ENCODE peak calls at places on chromosomes 5 and 9, in nine cellular contexts. Z is fibroblast of lung; B is retinal pigment epithelial cell; S is small intestine; E is pancreas; W is CD8-positive, alpha-beta T cell; P is fibroblast of villous mesenchyme; N is neural progenitor cell; K is NB4. M is an unnamed sample.

GRCh38 chr5:134125195-134126015 is 10.9 kb downstream of the TCF7 start:
- DNase-seq in B (peak), E (peak), P (peak), Z (peak), N (no peak), S (no peak), W (no peak), K (no peak), M (peak)

GRCh38 chr9:127803507-127804352 is 1.0 kb downstream of the FPGS start:
- DNase-seq in K (peak), W (no peak), P (peak), Z (peak), E (peak), B (no peak), N (no peak), S (peak), M (peak)

GRCh38 chr5:177416334-177416733 is 7.0 kb upstream of the F12 start:
- DNase-seq in E (no peak), S (peak), K (no peak), B (no peak), N (no peak), P (peak), Z (no peak), W (no peak), M (no peak)

GRCh38 chr5:71922584-71923106 is 184.6 kb upstream of the MAP1B start:
- DNase-seq in W (no peak), P (peak), N (no peak), E (no peak), K (no peak), S (peak), Z (peak), B (peak), M (peak)

GRCh38 chr9:93189369-93190132 is 5.6 kb downstream of the WNK2 start:
- DNase-seq in S (no peak), P (no peak), W (no peak), B (no peak), K (no peak), Z (no peak), N (no peak), E (no peak), M (no peak)

GRCh38 chr5:157205708-157206107 is 25.1 kb downstream of the ITK start:
- DNase-seq in W (no peak), P (no peak), S (no peak), E (no peak), B (no peak), K (no peak), Z (no peak), N (no peak), M (no peak)

GRCh38 chr9:23621924-23622323 is 204.1 kb downstream of the ELAVL2 start:
- DNase-seq in E (no peak), P (no peak), Z (peak), W (no peak), B (no peak), N (no peak), S (no peak), K (no peak), M (no peak)

GRCh38 chr5:150302301-150303069 is at the start of gene ARSI:
- DNase-seq in P (peak), Z (peak), W (no peak), S (no peak), N (peak), E (peak), K (no peak), B (peak), M (peak)

GRCh38 chr9:69121155-69122085 is 52.7 kb upstream of the TJP2 start:
- DNase-seq in E (peak), N (peak), B (no peak), S (peak), W (no peak), K (peak), Z (peak), P (no peak), M (peak)

GRCh38 chr5:155027993-155028629 is 14.6 kb downstream of the KIF4B start:
- DNase-seq in P (peak), K (peak), E (no peak), B (no peak), S (no peak), W (no peak), Z (no peak), N (peak), M (no peak)

GRCh38 chr5:126007841-126008240 is 415.4 kb upstream of the GRAMD2B start:
- DNase-seq in P (peak), S (no peak), E (no peak), K (no peak), W (no peak), B (no peak), N (no peak), Z (peak), M (peak)

GRCh38 chr5:122030251-122030650 is 47.8 kb downstream of the LOX start:
- DNase-seq in E (no peak), S (no peak), B (no peak), P (peak), K (no peak), N (peak), W (no peak), Z (no peak), M (no peak)

GRCh38 chr9:130713286-130713975 is 19.9 kb downstream of the EXOSC2 start:
- DNase-seq in P (peak), E (no peak), K (peak), B (no peak), W (no peak), Z (peak), S (peak), N (no peak), M (peak)

GRCh38 chr9:134483361-134484184 is 157.3 kb downstream of the RXRA start:
- DNase-seq in K (no peak), B (no peak), E (no peak), Z (no peak), S (no peak), P (no peak), N (no peak), W (no peak), M (no peak)

GRCh38 chr5:139272471-139273321 is 20.8 kb upstream of the MATR3 start:
- DNase-seq in B (no peak), W (no peak), P (peak), S (peak), E (no peak), Z (peak), K (peak), N (no peak), M (peak)

GRCh38 chr5:45793638-45794532 is 97.7 kb upstream of the HCN1 start:
- DNase-seq in E (no peak), P (no peak), B (no peak), N (no peak), Z (no peak), W (no peak), S (no peak), K (peak), M (no peak)

GRCh38 chr9:114006931-114007691 is 71.0 kb downstream of the AMBP start:
- DNase-seq in B (no peak), E (peak), K (no peak), S (no peak), W (no peak), N (no peak), P (no peak), Z (no peak), M (no peak)

GRCh38 chr5:148146487-148146886 is 21.9 kb upstream of the SPINK14 start:
- DNase-seq in E (no peak), S (no peak), Z (no peak), B (no peak), K (no peak), W (no peak), N (no peak), P (no peak), M (no peak)

GRCh38 chr9:121344062-121344696 is 25.9 kb downstream of the STOM start:
- DNase-seq in B (no peak), E (no peak), P (no peak), N (no peak), W (no peak), S (no peak), K (no peak), Z (no peak), M (no peak)

GRCh38 chr9:132749316-132749715 is 79.1 kb downstream of the GTF3C4 start:
- DNase-seq in W (no peak), S (no peak), P (no peak), Z (no peak), K (no peak), B (no peak), N (no peak), E (no peak), M (no peak)

GRCh38 chr5:172523146-172523745 is 68.9 kb upstream of the SH3PXD2B start:
- DNase-seq in K (no peak), Z (no peak), W (no peak), E (no peak), P (no peak), S (no peak), B (no peak), N (no peak), M (no peak)

GRCh38 chr5:176667637-176668036 is 20.4 kb downstream of the TSPAN17 start:
- DNase-seq in Z (no peak), K (no peak), E (no peak), P (no peak), S (no peak), N (no peak), W (no peak), B (no peak), M (no peak)

GRCh38 chr5:67156976-67157583 is 39.5 kb downstream of the CD180 start:
- DNase-seq in S (peak), N (peak), W (peak), P (peak), K (peak), Z (peak), B (no peak), E (no peak), M (no peak)

GRCh38 chr5:52709171-52709925 is 78.4 kb upstream of the ITGA1 start:
- DNase-seq in N (no peak), E (no peak), Z (peak), W (no peak), B (no peak), K (peak), P (peak), S (peak), M (no peak)

GRCh38 chr5:127838661-127839060 is 135.5 kb downstream of the CCDC192 start:
- DNase-seq in S (no peak), K (peak), Z (peak), B (no peak), N (peak), E (no peak), P (no peak), W (no peak), M (peak)

GRCh38 chr5:149024477-149024876 is 38.4 kb downstream of the SH3TC2 start:
- DNase-seq in W (no peak), N (no peak), S (no peak), K (no peak), P (no peak), Z (no peak), E (no peak), B (no peak), M (peak)

GRCh38 chr5:139243425-139243965 is 45.3 kb upstream of the SIL1 start:
- DNase-seq in W (no peak), K (peak), P (peak), B (no peak), N (no peak), S (no peak), Z (no peak), E (no peak), M (peak)

GRCh38 chr5:74386571-74387334 is 253.8 kb downstream of the ENC1 start:
- DNase-seq in N (no peak), W (no peak), E (no peak), S (no peak), K (no peak), P (no peak), B (peak), Z (peak), M (no peak)

GRCh38 chr5:74380193-74380592 is 260.3 kb downstream of the ENC1 start:
- DNase-seq in E (no peak), P (no peak), S (peak), Z (no peak), K (no peak), N (no peak), W (no peak), B (no peak), M (no peak)

GRCh38 chr5:74382115-74382514 is 258.4 kb downstream of the ENC1 start:
- DNase-seq in N (no peak), K (no peak), B (no peak), Z (no peak), E (no peak), W (no peak), S (no peak), P (no peak), M (no peak)

GRCh38 chr5:74384851-74385250 is 255.7 kb downstream of the ENC1 start:
- DNase-seq in W (no peak), Z (peak), N (no peak), B (peak), P (peak), K (no peak), E (no peak), S (no peak), M (no peak)

DNA sequence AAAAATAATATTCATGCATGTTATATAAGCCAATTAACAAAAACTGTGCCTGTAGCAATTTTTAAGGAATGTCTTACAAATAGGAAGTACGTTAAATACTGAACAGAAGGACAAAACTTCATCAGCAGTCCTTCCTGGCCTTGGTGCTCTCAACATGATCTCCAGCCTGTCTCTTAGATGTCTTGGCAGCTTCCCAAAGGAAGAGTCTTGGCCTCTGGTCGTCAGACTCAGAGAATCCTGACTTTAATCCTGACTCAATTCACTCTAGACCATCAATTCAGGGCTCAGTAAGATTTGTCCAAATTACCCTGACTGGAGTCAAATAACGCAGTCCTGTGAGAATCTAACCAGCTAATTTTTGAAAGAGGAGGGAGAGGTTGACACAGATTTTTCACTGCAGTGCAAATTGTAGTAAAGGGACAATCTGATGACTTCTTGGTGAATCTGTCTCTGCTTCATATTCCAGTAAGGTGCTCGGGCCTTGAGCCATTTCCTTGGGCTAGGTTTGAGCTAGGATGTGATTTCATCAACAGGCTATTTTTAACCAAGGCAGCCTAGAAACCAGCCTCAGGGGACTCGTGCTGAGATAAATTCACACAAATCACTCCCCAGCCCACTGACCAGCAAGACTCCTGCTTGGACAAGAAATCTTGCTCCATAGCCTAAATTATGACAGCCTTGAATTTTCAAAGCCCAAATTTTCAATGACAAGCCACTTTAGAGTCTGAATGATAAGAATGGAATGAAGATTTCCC is 257.5 kb downstream of the ENC1 start:
- DNase-seq in N (no peak), S (no peak), K (peak), B (no peak), E (no peak), W (no peak), Z (peak), P (peak), M (no peak)
- H3K4me3 ChIP-seq in N (no peak), S (no peak), K (no peak), B (no peak), E (no peak), W (no peak), Z (no peak), P (no peak), M (no peak)

GRCh38 chr5:170220196-170220595 is 12.6 kb upstream of the C5orf58 start:
- DNase-seq in B (no peak), S (no peak), Z (no peak), E (no peak), P (no peak), K (no peak), N (no peak), W (no peak), M (no peak)

GRCh38 chr5:170216262-170216864 is 16.4 kb upstream of the C5orf58 start:
- DNase-seq in E (no peak), N (peak), S (no peak), K (peak), Z (peak), B (peak), W (no peak), P (peak), M (peak)

GRCh38 chr5:170221319-170221718 is 11.5 kb upstream of the C5orf58 start:
- DNase-seq in B (peak), P (peak), S (no peak), N (peak), W (no peak), E (no peak), Z (peak), K (peak), M (no peak)

GRCh38 chr5:170219615-170220014 is 13.2 kb upstream of the C5orf58 start:
- DNase-seq in K (peak), E (no peak), N (no peak), P (peak), B (no peak), Z (peak), W (no peak), S (no peak), M (peak)

DNA sequence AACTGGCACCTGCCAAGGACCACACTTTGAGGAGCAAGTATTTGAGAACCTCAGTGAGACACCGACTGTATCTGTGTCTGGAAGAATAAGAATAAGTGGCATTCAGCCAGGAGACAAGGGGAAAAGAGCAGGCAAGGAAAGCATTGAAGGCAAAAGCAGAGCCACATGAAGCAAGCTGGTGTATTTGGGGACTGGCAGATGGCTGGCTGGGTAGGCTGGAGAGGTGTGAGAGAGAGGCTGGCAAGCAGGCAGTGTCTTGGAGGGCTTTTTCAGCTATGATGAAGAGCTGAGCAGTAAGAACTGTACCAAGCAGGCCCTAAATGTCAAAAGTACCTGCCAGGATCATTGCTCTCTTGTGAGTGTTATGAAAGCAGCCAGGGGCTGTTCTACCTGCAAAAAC is 14.1 kb upstream of the C5orf58 start:
- DNase-seq in S (no peak), K (no peak), W (no peak), P (no peak), Z (no peak), B (no peak), N (no peak), E (no peak), M (no peak)
- H3K4me3 ChIP-seq in S (no peak), K (no peak), W (no peak), P (no peak), Z (no peak), B (no peak), N (no peak), E (no peak), M (no peak)

GRCh38 chr5:39422886-39423285 is 1.9 kb downstream of the DAB2 start:
- DNase-seq in K (no peak), S (no peak), Z (no peak), N (no peak), W (no peak), E (no peak), B (no peak), P (no peak), M (no peak)
- H3K4me3 ChIP-seq in K (no peak), S (no peak), Z (peak), N (no peak), W (no peak), E (peak), B (peak), P (peak), M (peak)

GRCh38 chr9:34651286-34651685 is 699 bp upstream of the IL11RA start:
- DNase-seq in W (no peak), P (peak), N (no peak), S (peak), Z (peak), B (no peak), K (no peak), E (no peak), M (no peak)
- H3K4me3 ChIP-seq in W (no peak), P (peak), N (peak), S (no peak), Z (peak), B (no peak), K (no peak), E (no peak), M (peak)

DNA sequence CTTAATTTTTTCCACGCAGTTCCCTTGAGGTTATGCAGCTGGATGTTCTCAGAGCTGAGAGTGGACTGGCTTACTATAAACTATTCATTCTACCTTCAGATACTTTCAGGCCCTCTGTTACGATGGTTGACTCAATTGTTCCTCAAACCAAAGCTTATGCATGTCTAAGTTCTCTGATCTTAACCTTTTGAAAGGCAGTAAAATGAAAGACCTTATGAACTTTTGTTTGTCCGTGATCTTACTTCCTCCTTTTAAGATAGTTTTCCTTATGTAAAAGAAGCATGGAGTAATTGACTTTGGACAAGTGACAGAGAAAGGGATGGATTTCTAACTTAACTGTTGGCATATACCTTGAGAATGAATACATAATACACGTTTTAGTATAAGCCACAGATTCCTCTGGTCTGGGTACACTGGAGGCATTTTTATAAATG is 575.7 kb downstream of the PDE4D start:
- DNase-seq in E (no peak), B (no peak), K (no peak), W (no peak), N (no peak), P (no peak), S (peak), Z (no peak), M (no peak)
- H3K4me3 ChIP-seq in E (no peak), B (no peak), K (no peak), W (no peak), N (no peak), P (no peak), S (no peak), Z (no peak), M (no peak)

GRCh38 chr9:22105005-22105722 is 96.1 kb upstream of the CDKN2B start:
- DNase-seq in E (no peak), S (no peak), K (no peak), W (no peak), N (no peak), B (no peak), P (no peak), Z (no peak), M (no peak)

GRCh38 chr9:22100626-22101025 is 91.5 kb upstream of the CDKN2B start:
- DNase-seq in W (no peak), Z (no peak), E (no peak), S (no peak), N (peak), B (no peak), K (no peak), P (no peak), M (no peak)

GRCh38 chr9:22102347-22103053 is 93.4 kb upstream of the CDKN2B start:
- DNase-seq in W (no peak), K (no peak), B (no peak), S (peak), N (no peak), Z (no peak), P (no peak), E (no peak), M (no peak)

GRCh38 chr9:22107202-22107601 is 98.1 kb upstream of the CDKN2B start:
- DNase-seq in P (peak), W (no peak), E (no peak), Z (peak), N (no peak), B (peak), K (no peak), S (no peak), M (no peak)

DNA sequence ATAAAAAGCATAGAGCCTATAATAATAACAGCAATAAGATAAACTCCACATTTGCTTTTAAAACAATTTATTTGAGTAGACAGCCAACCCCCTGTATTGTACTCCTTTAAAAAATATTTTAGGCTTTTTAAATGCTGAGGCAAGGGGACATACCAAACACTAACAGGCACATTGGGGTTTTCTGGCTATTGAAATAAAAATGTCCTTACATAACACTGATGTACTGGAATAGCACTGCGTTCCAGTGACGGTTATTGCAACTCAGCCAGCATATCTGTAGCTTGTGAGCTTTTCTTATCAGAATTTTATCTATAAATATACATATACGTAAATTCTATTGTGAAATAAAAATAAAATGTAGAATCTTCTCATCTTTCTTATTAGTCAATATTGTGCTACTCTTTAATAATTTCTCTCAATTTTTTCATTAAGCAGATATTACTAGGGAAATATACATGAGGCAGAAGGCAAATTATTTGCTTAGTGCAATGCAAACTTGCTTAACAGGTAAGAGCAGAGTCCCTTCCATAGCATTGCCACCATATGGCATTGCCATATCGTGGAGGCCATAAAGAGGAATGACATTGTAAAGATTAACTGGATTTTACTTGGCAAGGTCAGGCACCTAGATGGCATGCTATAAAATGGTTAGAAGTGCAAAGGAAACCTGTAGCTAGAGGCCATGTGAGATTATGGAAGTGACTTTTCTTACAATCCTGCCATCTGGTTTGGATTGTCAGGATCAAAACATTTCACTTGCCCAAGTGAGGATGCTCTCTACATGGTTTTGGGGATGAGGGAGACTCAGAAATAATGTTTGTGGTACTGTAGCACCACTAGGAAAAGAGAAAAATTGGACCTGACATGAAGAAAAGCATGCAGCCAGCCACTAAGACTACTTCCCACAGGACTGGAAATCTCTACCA is 94.8 kb upstream of the CDKN2B start:
- DNase-seq in P (peak), B (no peak), N (no peak), E (no peak), K (no peak), Z (peak), S (peak), W (no peak), M (peak)
- H3K4me3 ChIP-seq in P (no peak), B (no peak), N (no peak), E (no peak), K (no peak), Z (no peak), S (no peak), W (no peak), M (no peak)